ENCODE peak calls at places on chromosomes 1 and 21, in ten cellular contexts. S is SJCRH30; Y is right atrium auricular region; J is DMS153; W is effector memory CD4-positive, alpha-beta T cell; M is central memory CD4-positive, alpha-beta T cell; L is GM18507; Z is G401; X is germinal center; R is heart right ventricle. V is an unnamed sample.

GRCh38 chr1:202879128-202879527 is 9.8 kb downstream of the RABIF start:
- DNase-seq in J (no peak), M (no peak), X (no peak), S (no peak), Y (no peak), R (no peak), L (no peak), Z (no peak), W (no peak), V (no peak)

GRCh38 chr1:182092336-182092735 is 30.8 kb upstream of the ZNF648 start:
- DNase-seq in L (no peak), R (no peak), Y (no peak), J (no peak), S (no peak), M (no peak), W (no peak), Z (no peak), X (no peak), V (no peak)

GRCh38 chr1:106189780-106190179 is 866.7 kb upstream of the PRMT6 start:
- DNase-seq in W (no peak), S (no peak), R (no peak), J (no peak), M (no peak), X (no peak), Y (no peak), Z (peak; percentile 7), L (no peak), V (no peak)

GRCh38 chr1:208065862-208066261 is 154.9 kb upstream of the CD34 start:
- DNase-seq in L (no peak), Y (no peak), X (no peak), Z (no peak), R (no peak), J (no peak), M (no peak), W (no peak), S (no peak), V (no peak)

GRCh38 chr1:248802454-248802853 is 23.3 kb downstream of the SH3BP5L start:
- DNase-seq in L (no peak), M (no peak), Y (no peak), X (no peak), Z (no peak), W (no peak), R (no peak), J (no peak), S (no peak), V (no peak)

GRCh38 chr1:170162385-170163226 is 16.8 kb downstream of the NTMT2 start:
- DNase-seq in S (peak; percentile 84), J (no peak), Y (peak; percentile 60), W (no peak), L (no peak), M (no peak), R (no peak), X (no peak), Z (no peak), V (no peak)

GRCh38 chr21:32917392-32918135 is 108.2 kb upstream of the OLIG2 start:
- DNase-seq in Y (no peak), L (no peak), J (no peak), W (no peak), R (peak; percentile 30), X (no peak), Z (no peak), S (no peak), M (no peak), V (no peak)

GRCh38 chr1:66354311-66354922 is 179.5 kb upstream of the SGIP1 start:
- DNase-seq in M (no peak), Y (no peak), S (peak; percentile 50), Z (peak; percentile 29), R (no peak), X (no peak), L (no peak), W (no peak), J (no peak), V (no peak)

GRCh38 chr1:155182052-155182550 is 8.5 kb downstream of the TRIM46 start:
- DNase-seq in X (no peak), R (no peak), S (no peak), W (no peak), L (no peak), J (no peak), Y (no peak), Z (peak; percentile 43), M (no peak), V (no peak)

GRCh38 chr1:17529381-17529780 is 10.1 kb upstream of the ARHGEF10L start:
- DNase-seq in R (no peak), Z (no peak), S (no peak), J (no peak), X (no peak), Y (no peak), M (no peak), L (no peak), W (no peak), V (no peak)

GRCh38 chr1:53400761-53401379 is 58.3 kb upstream of the DMRTB1 start:
- DNase-seq in X (no peak), M (no peak), R (no peak), Z (no peak), Y (no peak), W (no peak), S (peak; percentile 21), J (no peak), L (no peak), V (no peak)

GRCh38 chr1:162892916-162893714 is 32.1 kb upstream of the CCDC190 start:
- DNase-seq in X (no peak), J (no peak), L (no peak), Y (no peak), R (no peak), M (no peak), Z (no peak), W (no peak), S (no peak), V (no peak)

GRCh38 chr1:17596651-17597509 is 57.4 kb downstream of the ARHGEF10L start:
- DNase-seq in Z (no peak), L (no peak), W (no peak), Y (no peak), X (no peak), J (peak; percentile 96), M (no peak), S (peak; percentile 67), R (no peak), V (no peak)

GRCh38 chr1:110062612-110063011 is 7.9 kb downstream of the ALX3 start:
- DNase-seq in J (no peak), R (no peak), X (no peak), Z (no peak), L (no peak), S (no peak), Y (no peak), M (no peak), W (no peak), V (no peak)

GRCh38 chr1:216710598-216711333 is 12.5 kb downstream of the ESRRG start:
- DNase-seq in J (no peak), S (no peak), Z (no peak), Y (no peak), M (no peak), R (peak; percentile 9), W (no peak), L (no peak), X (no peak), V (no peak)

GRCh38 chr1:80892452-80892995 is 908.2 kb upstream of the ADGRL2 start:
- DNase-seq in Y (no peak), L (no peak), J (no peak), R (no peak), X (no peak), S (peak; percentile 66), W (no peak), Z (no peak), M (no peak), V (no peak)

GRCh38 chr1:166122873-166123466 is 43.8 kb downstream of the FAM78B start:
- DNase-seq in M (no peak), Y (no peak), R (no peak), J (no peak), W (no peak), L (no peak), S (no peak), Z (no peak), X (no peak), V (no peak)

GRCh38 chr1:17572264-17572985 is 32.9 kb downstream of the ARHGEF10L start:
- DNase-seq in M (no peak), L (no peak), R (no peak), X (peak; percentile 21), J (no peak), S (no peak), W (no peak), Y (no peak), Z (no peak), V (no peak)

GRCh38 chr21:17613242-17613676 is 558 bp upstream of the BTG3 start:
- DNase-seq in S (peak; percentile 28), L (no peak), J (peak; percentile 15), Z (no peak), Y (peak; percentile 70), M (no peak), X (no peak), R (peak; percentile 23), W (peak; percentile 1), V (peak; percentile 28)

GRCh38 chr1:228101994-228102790 is 933 bp downstream of the C1orf35 start:
- DNase-seq in S (no peak), W (peak; percentile 60), J (no peak), Z (no peak), Y (no peak), M (peak; percentile 60), R (no peak), L (no peak), X (peak; percentile 62), V (peak; percentile 52)

GRCh38 chr1:162373541-162374375 is 2.9 kb downstream of the SPATA46 start:
- DNase-seq in W (no peak), Z (peak; percentile 24), S (peak; percentile 38), X (no peak), M (no peak), J (no peak), Y (no peak), L (no peak), R (no peak), V (no peak)

GRCh38 chr1:54583307-54583686 is 35.3 kb downstream of the ACOT11 start:
- DNase-seq in J (no peak), R (no peak), L (no peak), S (peak; percentile 51), X (no peak), W (no peak), Y (no peak), M (no peak), Z (no peak), V (no peak)

GRCh38 chr1:199243423-199244061 is 604.7 kb downstream of the PTPRC start:
- DNase-seq in W (peak; percentile 45), J (no peak), Z (no peak), M (peak; percentile 49), L (peak; percentile 44), X (peak; percentile 73), S (peak; percentile 61), Y (no peak), R (peak; percentile 50), V (peak; percentile 46)

GRCh38 chr1:155071701-155072100 is 6.9 kb upstream of the EFNA3 start:
- DNase-seq in J (peak; percentile 84), Y (no peak), S (no peak), X (no peak), Z (no peak), R (no peak), W (no peak), L (no peak), M (no peak), V (no peak)

GRCh38 chr1:235857756-235858155 is 8.9 kb downstream of the LYST start:
- DNase-seq in W (no peak), Y (no peak), L (no peak), J (no peak), S (no peak), M (no peak), X (no peak), Z (no peak), R (no peak), V (no peak)

GRCh38 chr1:98940680-98941079 is 64.0 kb downstream of the PLPPR5 start:
- DNase-seq in J (no peak), S (no peak), R (no peak), W (no peak), X (no peak), L (no peak), Y (no peak), Z (no peak), M (no peak), V (no peak)

GRCh38 chr21:29293495-29293894 is 5.2 kb upstream of the BACH1 start:
- DNase-seq in L (peak; percentile 36), Y (no peak), M (no peak), Z (no peak), W (no peak), J (no peak), R (no peak), S (no peak), X (peak; percentile 85), V (peak; percentile 87)

GRCh38 chr1:117623141-117623540 is 17.3 kb downstream of the TENT5C start:
- DNase-seq in R (no peak), L (no peak), S (no peak), X (no peak), Z (no peak), Y (no peak), J (no peak), W (no peak), M (no peak), V (no peak)